ENCODE peak calls at places on chromosomes 1 and 21, in six cellular contexts. One of them, this sample, is unnamed.

GRCh38 chr1:245605480-245606156 is 450.8 kb downstream of the KIF26B start:
- DNase-seq in neuronal stem cell: no peak
- DNase-seq in trophoblast cell: peak
- DNase-seq in H1: no peak
- DNase-seq in IMR-90: peak
- DNase-seq in H9: peak
- DNase-seq in this sample: peak

GRCh38 chr1:51316113-51316763 is 14.1 kb downstream of the TTC39A start:
- DNase-seq in neuronal stem cell: no peak
- DNase-seq in trophoblast cell: no peak
- DNase-seq in H1: no peak
- DNase-seq in IMR-90: no peak
- DNase-seq in H9: no peak
- DNase-seq in this sample: no peak

GRCh38 chr1:45583666-45584350 is at the start of gene NASP:
- DNase-seq in neuronal stem cell: peak
- DNase-seq in trophoblast cell: peak
- DNase-seq in H1: no peak
- DNase-seq in IMR-90: peak
- DNase-seq in H9: peak
- DNase-seq in this sample: peak

GRCh38 chr1:157399343-157399983 is 152.9 kb downstream of the FCRL5 start:
- DNase-seq in neuronal stem cell: no peak
- DNase-seq in trophoblast cell: no peak
- DNase-seq in H1: no peak
- DNase-seq in IMR-90: no peak
- DNase-seq in H9: no peak
- DNase-seq in this sample: no peak

GRCh38 chr1:34858901-34859441 is 578 bp downstream of the SMIM12 start:
- DNase-seq in neuronal stem cell: no peak
- DNase-seq in trophoblast cell: peak
- DNase-seq in H1: no peak
- DNase-seq in IMR-90: peak
- DNase-seq in H9: no peak
- DNase-seq in this sample: peak

GRCh38 chr1:9700340-9700739 is 48.8 kb downstream of the PIK3CD start:
- DNase-seq in neuronal stem cell: no peak
- DNase-seq in trophoblast cell: peak
- DNase-seq in H1: no peak
- DNase-seq in IMR-90: peak
- DNase-seq in H9: no peak
- DNase-seq in this sample: peak

GRCh38 chr1:153546796-153547559 is 1.4 kb upstream of the S100A4 start:
- DNase-seq in neuronal stem cell: no peak
- DNase-seq in trophoblast cell: no peak
- DNase-seq in H1: no peak
- DNase-seq in IMR-90: no peak
- DNase-seq in H9: peak
- DNase-seq in this sample: no peak

GRCh38 chr21:16460936-16461335 is 731.2 kb downstream of the USP25 start:
- DNase-seq in neuronal stem cell: no peak
- DNase-seq in trophoblast cell: no peak
- DNase-seq in H1: no peak
- DNase-seq in IMR-90: no peak
- DNase-seq in H9: peak
- DNase-seq in this sample: no peak

GRCh38 chr1:6414443-6414844 is 5.3 kb downstream of the HES2 start:
- DNase-seq in neuronal stem cell: no peak
- DNase-seq in trophoblast cell: peak
- DNase-seq in H1: no peak
- DNase-seq in IMR-90: peak
- DNase-seq in H9: peak
- DNase-seq in this sample: peak

GRCh38 chr1:2089051-2089450 is 38.8 kb downstream of the PRKCZ start:
- DNase-seq in neuronal stem cell: no peak
- DNase-seq in trophoblast cell: no peak
- DNase-seq in H1: no peak
- DNase-seq in IMR-90: no peak
- DNase-seq in H9: no peak
- DNase-seq in this sample: no peak

GRCh38 chr1:12508849-12509248 is 109.2 kb downstream of the DHRS3 start:
- DNase-seq in neuronal stem cell: no peak
- DNase-seq in trophoblast cell: no peak
- DNase-seq in H1: no peak
- DNase-seq in IMR-90: no peak
- DNase-seq in H9: no peak
- DNase-seq in this sample: no peak

GRCh38 chr1:201678264-201679101 is 139.6 kb downstream of the NAV1 start:
- DNase-seq in neuronal stem cell: no peak
- DNase-seq in trophoblast cell: no peak
- DNase-seq in H1: no peak
- DNase-seq in IMR-90: peak
- DNase-seq in H9: peak
- DNase-seq in this sample: no peak

GRCh38 chr21:39911792-39912191 is 44.6 kb downstream of the PCP4 start:
- DNase-seq in neuronal stem cell: no peak
- DNase-seq in trophoblast cell: no peak
- DNase-seq in H1: no peak
- DNase-seq in IMR-90: no peak
- DNase-seq in H9: no peak
- DNase-seq in this sample: no peak

GRCh38 chr1:211935448-211935970 is 99.8 kb downstream of the INTS7 start:
- DNase-seq in neuronal stem cell: no peak
- DNase-seq in trophoblast cell: no peak
- DNase-seq in H1: no peak
- DNase-seq in IMR-90: no peak
- DNase-seq in H9: no peak
- DNase-seq in this sample: no peak

GRCh38 chr1:91811363-91812025 is 74.5 kb downstream of the TGFBR3 start:
- DNase-seq in neuronal stem cell: no peak
- DNase-seq in trophoblast cell: no peak
- DNase-seq in H1: no peak
- DNase-seq in IMR-90: no peak
- DNase-seq in H9: no peak
- DNase-seq in this sample: no peak

GRCh38 chr1:119347858-119348257 is 20.7 kb upstream of the HAO2 start:
- DNase-seq in neuronal stem cell: no peak
- DNase-seq in trophoblast cell: no peak
- DNase-seq in H1: no peak
- DNase-seq in IMR-90: no peak
- DNase-seq in H9: no peak
- DNase-seq in this sample: no peak

GRCh38 chr1:202161151-202162048 is 998 bp upstream of the PTPN7 start:
- DNase-seq in neuronal stem cell: no peak
- DNase-seq in trophoblast cell: no peak
- DNase-seq in H1: no peak
- DNase-seq in IMR-90: no peak
- DNase-seq in H9: peak
- DNase-seq in this sample: no peak

GRCh38 chr1:24965571-24965930 is 35.5 kb upstream of the RUNX3 start:
- DNase-seq in neuronal stem cell: no peak
- DNase-seq in trophoblast cell: no peak
- DNase-seq in H1: no peak
- DNase-seq in IMR-90: no peak
- DNase-seq in H9: no peak
- DNase-seq in this sample: no peak

GRCh38 chr1:24963099-24963872 is 33.2 kb upstream of the RUNX3 start:
- DNase-seq in neuronal stem cell: no peak
- DNase-seq in trophoblast cell: no peak
- DNase-seq in H1: no peak
- DNase-seq in IMR-90: no peak
- DNase-seq in H9: no peak
- DNase-seq in this sample: no peak

GRCh38 chr1:24966121-24966723 is 36.1 kb upstream of the RUNX3 start:
- DNase-seq in neuronal stem cell: no peak
- DNase-seq in trophoblast cell: no peak
- DNase-seq in H1: no peak
- DNase-seq in IMR-90: no peak
- DNase-seq in H9: no peak
- DNase-seq in this sample: no peak

GRCh38 chr1:24963943-24964677 is 34.0 kb upstream of the RUNX3 start:
- DNase-seq in neuronal stem cell: no peak
- DNase-seq in trophoblast cell: no peak
- DNase-seq in H1: no peak
- DNase-seq in IMR-90: no peak
- DNase-seq in H9: no peak
- DNase-seq in this sample: no peak

GRCh38 chr1:24964811-24965570 is 34.9 kb upstream of the RUNX3 start:
- DNase-seq in neuronal stem cell: no peak
- DNase-seq in trophoblast cell: no peak
- DNase-seq in H1: no peak
- DNase-seq in IMR-90: peak
- DNase-seq in H9: peak
- DNase-seq in this sample: peak
- H4K8ac ChIP-seq in neuronal stem cell: no peak
- H4K8ac ChIP-seq in trophoblast cell: no peak
- H4K8ac ChIP-seq in H1: no peak
- H4K8ac ChIP-seq in IMR-90: no peak
- H4K8ac ChIP-seq in H9: no peak
- H4K8ac ChIP-seq in this sample: no peak

DNA sequence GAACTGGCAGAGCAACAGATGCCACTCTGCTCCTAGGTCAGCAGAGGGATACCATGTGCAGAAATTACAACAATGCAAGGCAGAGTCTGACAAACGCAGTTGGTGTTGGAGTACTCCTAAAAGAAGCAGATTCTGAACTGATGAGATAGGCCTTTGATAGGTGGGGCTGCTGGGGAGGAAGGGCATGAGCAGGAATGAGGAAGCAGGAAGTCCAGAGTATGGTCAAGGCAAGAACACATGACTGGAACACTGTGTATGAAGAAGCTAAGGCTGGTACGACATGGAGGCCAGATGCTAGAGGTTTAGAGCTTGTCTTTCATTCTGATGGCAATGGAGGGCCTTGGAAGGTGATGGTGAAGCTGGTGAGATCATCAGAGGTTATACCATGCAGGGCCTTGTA is 11.5 kb upstream of the THRAP3 start:
- DNase-seq in neuronal stem cell: no peak
- DNase-seq in trophoblast cell: no peak
- DNase-seq in H1: no peak
- DNase-seq in IMR-90: no peak
- DNase-seq in H9: no peak
- DNase-seq in this sample: no peak
- H3K14ac ChIP-seq in neuronal stem cell: no peak
- H3K14ac ChIP-seq in trophoblast cell: no peak
- H3K14ac ChIP-seq in H1: no peak
- H3K14ac ChIP-seq in IMR-90: no peak
- H3K14ac ChIP-seq in H9: no peak
- H3K14ac ChIP-seq in this sample: no peak

DNA sequence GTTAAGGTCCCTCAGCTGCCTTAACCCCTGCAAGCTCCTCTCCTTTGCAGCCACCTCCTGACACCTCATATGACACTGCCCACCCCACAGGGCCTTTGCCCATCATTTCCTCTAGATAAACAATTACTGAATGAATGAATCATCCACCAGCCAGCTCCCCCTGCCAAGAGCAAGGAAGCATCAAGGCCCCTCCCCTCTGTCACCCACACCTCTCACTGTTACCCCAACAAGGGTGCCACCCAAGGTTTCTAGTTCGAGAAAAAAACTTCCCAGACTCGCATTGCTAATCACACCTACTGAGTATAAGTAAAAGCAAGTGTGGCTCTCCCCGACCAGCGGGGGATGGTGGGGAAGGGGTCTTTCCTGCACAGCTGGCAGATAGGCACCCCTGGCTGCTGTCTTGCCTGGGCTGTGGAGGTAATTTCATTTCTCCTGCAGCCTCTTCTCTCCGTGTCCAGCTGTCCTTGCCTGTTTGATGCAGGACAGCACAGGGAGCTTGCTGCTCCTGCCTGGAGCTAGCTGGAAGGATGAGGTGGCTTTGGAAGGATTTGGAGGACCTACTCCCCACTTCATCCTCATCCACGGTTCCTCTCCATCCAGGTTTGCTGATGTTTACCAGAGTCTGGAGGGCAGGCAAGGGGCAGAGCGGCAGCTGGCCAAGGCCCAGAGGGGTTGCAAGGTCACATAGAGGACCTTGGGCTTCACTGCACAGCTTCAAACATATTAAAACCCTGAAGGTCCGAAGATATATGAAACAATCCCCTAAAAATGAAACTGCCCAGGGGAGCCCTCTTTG is 33.1 kb upstream of the LBR start:
- DNase-seq in neuronal stem cell: no peak
- DNase-seq in trophoblast cell: no peak
- DNase-seq in H1: no peak
- DNase-seq in IMR-90: no peak
- DNase-seq in H9: no peak
- DNase-seq in this sample: peak
- H3K27ac ChIP-seq in neuronal stem cell: no peak
- H3K27ac ChIP-seq in trophoblast cell: no peak
- H3K27ac ChIP-seq in H1: no peak
- H3K27ac ChIP-seq in IMR-90: no peak
- H3K27ac ChIP-seq in H9: no peak
- H3K27ac ChIP-seq in this sample: no peak

GRCh38 chr1:36450270-36450918 is at the start of gene OSCP1:
- DNase-seq in neuronal stem cell: peak
- DNase-seq in trophoblast cell: peak
- DNase-seq in H1: peak
- DNase-seq in IMR-90: peak
- DNase-seq in H9: peak
- DNase-seq in this sample: peak
- H4K8ac ChIP-seq in neuronal stem cell: no peak
- H4K8ac ChIP-seq in trophoblast cell: peak
- H4K8ac ChIP-seq in H1: peak
- H4K8ac ChIP-seq in IMR-90: peak
- H4K8ac ChIP-seq in H9: no peak
- H4K8ac ChIP-seq in this sample: peak

GRCh38 chr1:168371477-168371876 is 90.8 kb downstream of the TBX19 start:
- DNase-seq in neuronal stem cell: no peak
- DNase-seq in trophoblast cell: no peak
- DNase-seq in H1: no peak
- DNase-seq in IMR-90: no peak
- DNase-seq in H9: no peak
- DNase-seq in this sample: no peak

GRCh38 chr1:168369655-168370054 is 89.0 kb downstream of the TBX19 start:
- DNase-seq in neuronal stem cell: no peak
- DNase-seq in trophoblast cell: no peak
- DNase-seq in H1: no peak
- DNase-seq in IMR-90: no peak
- DNase-seq in H9: no peak
- DNase-seq in this sample: no peak

GRCh38 chr1:168372857-168373520 is 92.3 kb downstream of the TBX19 start:
- DNase-seq in neuronal stem cell: no peak
- DNase-seq in trophoblast cell: peak
- DNase-seq in H1: no peak
- DNase-seq in IMR-90: no peak
- DNase-seq in H9: no peak
- DNase-seq in this sample: no peak

GRCh38 chr1:168373869-168374268 is 93.2 kb downstream of the TBX19 start:
- DNase-seq in neuronal stem cell: no peak
- DNase-seq in trophoblast cell: no peak
- DNase-seq in H1: no peak
- DNase-seq in IMR-90: no peak
- DNase-seq in H9: no peak
- DNase-seq in this sample: no peak

GRCh38 chr1:168372307-168372706 is 91.6 kb downstream of the TBX19 start:
- DNase-seq in neuronal stem cell: no peak
- DNase-seq in trophoblast cell: no peak
- DNase-seq in H1: no peak
- DNase-seq in IMR-90: no peak
- DNase-seq in H9: no peak
- DNase-seq in this sample: no peak
- H3K14ac ChIP-seq in neuronal stem cell: no peak
- H3K14ac ChIP-seq in trophoblast cell: no peak
- H3K14ac ChIP-seq in H1: no peak
- H3K14ac ChIP-seq in IMR-90: no peak
- H3K14ac ChIP-seq in H9: no peak
- H3K14ac ChIP-seq in this sample: no peak

This sample was measured in mesenchymal stem cell.